ENCODE peak calls at places on chromosome 12, in nine cellular contexts. N is lung, B is tibial artery, R is heart right ventricle, I is neuronal stem cell, X is PC-9, Q is pancreas, U is mammary epithelial cell, K is heart left ventricle. O is an unnamed sample.

GRCh38 chr12:24615967-24616411 is 332.9 kb downstream of the BCAT1 start:
- DNase-seq in R (no peak), K (no peak), B (no peak), Q (no peak), X (peak; percentile 41), U (no peak), N (no peak), I (no peak), O (no peak)

GRCh38 chr12:124461851-124462623 is 105.4 kb downstream of the NCOR2 start:
- DNase-seq in U (no peak), Q (no peak), R (no peak), K (no peak), X (no peak), N (no peak), B (no peak), I (no peak), O (peak; percentile 42)

GRCh38 chr12:50187084-50187900 is 20.1 kb upstream of the CERS5 start:
- DNase-seq in Q (no peak), X (no peak), K (no peak), B (no peak), U (peak; percentile 26), N (no peak), R (no peak), I (no peak), O (no peak)

GRCh38 chr12:93127582-93128331 is 198.7 kb upstream of the EEA1 start:
- DNase-seq in K (peak; percentile 77), Q (peak; percentile 52), B (peak; percentile 92), U (peak; percentile 71), R (peak; percentile 82), X (no peak), N (peak; percentile 81), I (no peak), O (peak; percentile 81)

GRCh38 chr12:40010899-40011774 is 94.7 kb downstream of the SLC2A13 start:
- DNase-seq in B (no peak), U (peak; percentile 64), N (peak; percentile 68), I (peak; percentile 54), Q (peak; percentile 32), X (peak; percentile 41), R (peak; percentile 75), K (peak; percentile 67), O (no peak)

GRCh38 chr12:2403221-2403976 is 350.6 kb downstream of the CACNA1C start:
- DNase-seq in U (no peak), I (no peak), X (no peak), K (no peak), N (no peak), B (peak; percentile 49), Q (no peak), R (no peak), O (no peak)

GRCh38 chr12:32828552-32828951 is 68.0 kb downstream of the PKP2 start:
- DNase-seq in B (no peak), N (no peak), X (no peak), I (no peak), U (no peak), Q (no peak), K (no peak), R (no peak), O (no peak)

GRCh38 chr12:108193922-108194321 is 64.8 kb downstream of the WSCD2 start:
- DNase-seq in N (peak; percentile 36), I (peak; percentile 27), B (no peak), U (no peak), Q (no peak), K (no peak), X (no peak), R (peak; percentile 8), O (no peak)

GRCh38 chr12:28457785-28458184 is 267.5 kb downstream of the CCDC91 start:
- DNase-seq in Q (no peak), B (no peak), U (no peak), I (no peak), R (no peak), K (no peak), X (no peak), N (no peak), O (no peak)

GRCh38 chr12:21939435-21939834 is 1.8 kb downstream of the ABCC9 start:
- DNase-seq in R (peak; percentile 55), I (no peak), X (no peak), N (no peak), Q (no peak), K (peak; percentile 33), U (no peak), B (no peak), O (no peak)

GRCh38 chr12:120784804-120785203 is 59.2 kb downstream of the ACADS start:
- DNase-seq in I (no peak), Q (no peak), K (no peak), U (no peak), R (no peak), N (no peak), X (no peak), B (no peak), O (no peak)

GRCh38 chr12:18886962-18887361 is 149.0 kb downstream of the CAPZA3 start:
- DNase-seq in N (no peak), I (no peak), U (no peak), X (no peak), R (no peak), B (no peak), K (no peak), Q (no peak), O (no peak)

DNA sequence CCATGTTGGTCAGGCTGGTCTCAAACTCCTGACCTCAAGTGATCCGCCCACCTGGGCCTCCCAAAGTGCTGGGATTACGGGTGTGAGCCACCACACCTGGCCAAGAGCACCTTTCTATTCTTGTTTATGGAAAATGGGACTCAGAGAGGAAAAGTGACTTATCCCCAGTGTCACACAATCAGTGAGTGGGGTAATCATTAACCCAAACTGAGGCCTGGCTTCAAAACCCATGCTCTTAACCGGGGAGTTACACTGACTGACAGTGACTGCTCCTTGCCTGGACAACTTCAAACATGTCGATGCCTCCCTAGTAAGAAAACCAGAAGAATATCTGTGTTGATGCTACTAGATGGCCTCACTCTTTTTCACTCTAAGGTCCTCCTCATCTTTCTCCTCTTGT is 7.3 kb downstream of the CLEC7A start:
- DNase-seq in N (no peak), K (no peak), X (no peak), B (no peak), U (no peak), I (no peak), R (no peak), Q (no peak), O (no peak)
- H3K27ac ChIP-seq in N (no peak overlapping the region), K (no peak overlapping the region), X (no peak overlapping the region), B (no peak overlapping the region), U (no peak overlapping the region), I (no peak overlapping the region), R (no peak overlapping the region), Q (no peak overlapping the region), O (no peak overlapping the region)

GRCh38 chr12:47817272-47818006 is 2.3 kb downstream of the HDAC7 start:
- DNase-seq in R (no peak), Q (no peak), X (no peak), U (no peak), N (no peak), K (no peak), I (no peak), B (no peak), O (peak; percentile 49)
- H3K4me1 ChIP-seq in R (peaks cover 90% of the 10 kb centered on the region), Q (peaks cover 12% of the 10 kb centered on the region), X (peaks cover 75% of the 10 kb centered on the region), U (peaks cover 56% of the 10 kb centered on the region), N (peaks cover 45% of the 10 kb centered on the region), K (peaks cover 85% of the 10 kb centered on the region), I (peaks cover 55% of the 10 kb centered on the region), B (peaks cover 9% of the 10 kb centered on the region), O (peaks cover 46% of the 10 kb centered on the region)

GRCh38 chr12:9648701-9649531 is 20.6 kb upstream of the CLEC2D start:
- DNase-seq in U (no peak), B (no peak), K (no peak), X (peak; percentile 43), R (no peak), N (no peak), Q (no peak), I (no peak), O (no peak)

GRCh38 chr12:9646794-9647622 is 22.5 kb upstream of the CLEC2D start:
- DNase-seq in X (peak; percentile 57), Q (no peak), U (no peak), N (no peak), B (no peak), I (peak; percentile 3), K (no peak), R (no peak), O (no peak)

GRCh38 chr12:9651265-9651729 is 18.2 kb upstream of the CLEC2D start:
- DNase-seq in I (no peak), R (no peak), X (no peak), U (peak; percentile 66), B (no peak), K (peak; percentile 21), N (no peak), Q (no peak), O (no peak)

GRCh38 chr12:9647825-9648700 is 21.4 kb upstream of the CLEC2D start:
- DNase-seq in X (peak; percentile 85), Q (peak; percentile 65), I (peak; percentile 70), B (peak; percentile 90), K (peak; percentile 82), N (peak; percentile 78), U (peak; percentile 70), R (peak; percentile 80), O (peak; percentile 93)

GRCh38 chr12:9649532-9649940 is 20.0 kb upstream of the CLEC2D start:
- DNase-seq in X (peak; percentile 45), N (no peak), B (no peak), R (no peak), U (peak; percentile 33), Q (no peak), I (no peak), K (no peak), O (no peak)
- H3K4me3 ChIP-seq in X (peak overlapping the region; percentile 81), N (peak overlapping the region; percentile 54), B (peak overlapping the region; percentile 86), R (peak overlapping the region; percentile 75), U (peak overlapping the region; percentile 64), Q (no peak overlapping the region), I (no peak overlapping the region), K (peak overlapping the region; percentile 83), O (peak overlapping the region; percentile 79)

GRCh38 chr12:132055535-132056096 is 88.5 kb downstream of the DDX51 start:
- DNase-seq in X (no peak), I (no peak), K (no peak), R (no peak), N (no peak), U (no peak), B (no peak), Q (no peak), O (no peak)
- H3K27ac ChIP-seq in X (no peak overlapping the region), I (no peak overlapping the region), K (no peak overlapping the region), R (no peak overlapping the region), N (no peak overlapping the region), U (no peak overlapping the region), B (no peak overlapping the region), Q (no peak overlapping the region), O (no peak overlapping the region)

GRCh38 chr12:27332407-27333310 is at the start of gene BMAL2:
- DNase-seq in I (peak; percentile 56), R (peak; percentile 11), U (peak; percentile 40), K (peak; percentile 27), X (no peak), Q (peak; percentile 30), B (no peak), N (no peak), O (peak; percentile 55)
- H3K4me1 ChIP-seq in I (peaks cover 7% of the 10 kb centered on the region), R (peaks cover 17% of the 10 kb centered on the region), U (peaks cover 46% of the 10 kb centered on the region), K (peaks cover 4% of the 10 kb centered on the region), X (peaks cover 66% of the 10 kb centered on the region), Q (peaks cover 33% of the 10 kb centered on the region), B (no peaks in the 10 kb centered on the region), N (no peaks in the 10 kb centered on the region), O (no peaks in the 10 kb centered on the region)

GRCh38 chr12:113949321-113950305 is 16.5 kb downstream of the RBM19 start:
- DNase-seq in R (no peak), B (no peak), N (no peak), U (no peak), X (no peak), K (no peak), I (no peak), Q (no peak), O (no peak)
- H3K4me3 ChIP-seq in R (no peak overlapping the region), B (no peak overlapping the region), N (no peak overlapping the region), U (no peak overlapping the region), X (no peak overlapping the region), K (no peak overlapping the region), I (no peak overlapping the region), Q (no peak overlapping the region), O (no peak overlapping the region)

O was measured in right cardiac atrium.